ENCODE peak calls at places on chromosomes 6 and 20, in four cellular contexts. Q is colonic mucosa, B is stomach, W is testis. L is an unnamed sample.

GRCh38 chr20:40587038-40587437 is 102.0 kb downstream of the MAFB start:
- DNase-seq in Q (peak; percentile 38), B (no peak), W (no peak), L (no peak)

GRCh38 chr20:2618815-2619214 is 33.6 kb upstream of the NOP56 start:
- DNase-seq in Q (no peak), B (no peak), W (no peak), L (no peak)

GRCh38 chr6:113495521-113495920 is 361.6 kb upstream of the MARCKS start:
- DNase-seq in Q (no peak), B (no peak), W (no peak), L (no peak)

GRCh38 chr20:16520154-16520553 is 53.1 kb downstream of the KIF16B start:
- DNase-seq in Q (no peak), B (no peak), W (no peak), L (no peak)

GRCh38 chr6:99219788-99220187 is 129.7 kb downstream of the FAXC start:
- DNase-seq in Q (no peak), B (peak; percentile 70), W (no peak), L (no peak)

GRCh38 chr6:158405933-158406332 is 93.7 kb downstream of the TULP4 start:
- DNase-seq in Q (no peak), B (no peak), W (no peak), L (no peak)

GRCh38 chr6:55578537-55579363 is at the start of gene HMGCLL1:
- DNase-seq in Q (peak; percentile 26), B (no peak), W (peak; percentile 84), L (peak; percentile 49)

GRCh38 chr20:19775353-19776201 is 17.5 kb downstream of the RIN2 start:
- DNase-seq in Q (peak; percentile 76), B (peak; percentile 33), W (no peak), L (no peak)

GRCh38 chr20:58842276-58842675 is 8.4 kb downstream of the GNAS-AS1 start:
- DNase-seq in Q (no peak), B (no peak), W (no peak), L (no peak)

GRCh38 chr6:51959744-51960383 is 127.5 kb downstream of the PKHD1 start:
- DNase-seq in Q (peak; percentile 70), B (peak; percentile 82), W (peak; percentile 89), L (peak; percentile 31)

GRCh38 chr6:7143161-7143974 is 35.6 kb downstream of the RREB1 start:
- DNase-seq in Q (no peak), B (no peak), W (peak; percentile 63), L (peak; percentile 68)

GRCh38 chr6:150325093-150325772 is 43.6 kb upstream of the IYD start:
- DNase-seq in Q (no peak), B (peak; percentile 67), W (no peak), L (no peak)

DNA sequence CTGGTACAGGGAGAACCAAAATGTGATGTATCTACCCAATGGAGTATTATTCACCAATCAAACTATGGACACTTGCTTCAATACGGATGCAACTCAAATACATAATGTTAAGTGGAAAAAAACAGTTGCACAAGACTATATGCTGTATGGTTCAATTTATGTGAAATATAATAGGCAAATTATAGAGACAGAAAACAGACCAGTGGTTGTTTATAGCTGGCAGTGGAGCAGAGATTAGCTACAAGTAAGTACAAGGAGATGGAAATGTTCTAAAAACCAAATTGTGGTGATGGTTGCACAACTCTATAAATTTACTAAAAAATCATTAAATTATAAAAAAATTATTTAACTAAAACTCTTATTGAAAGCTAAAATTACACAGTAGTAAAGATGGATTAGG is 113.2 kb downstream of the PRDM1 start:
- DNase-seq in Q (no peak), B (no peak), W (no peak), L (no peak)
- H3K4me1 ChIP-seq in Q (no peaks in the 10 kb centered on the region), B (peaks cover 10% of the 10 kb centered on the region), W (no peaks in the 10 kb centered on the region), L (no peaks in the 10 kb centered on the region)

GRCh38 chr6:179340-179950 is 112.8 kb upstream of the DUSP22 start:
- DNase-seq in Q (peak; percentile 6), B (no peak), W (no peak), L (no peak)

GRCh38 chr6:178119-178518 is 114.2 kb upstream of the DUSP22 start:
- DNase-seq in Q (peak; percentile 7), B (no peak), W (no peak), L (no peak)

GRCh38 chr6:176766-177165 is 115.5 kb upstream of the DUSP22 start:
- DNase-seq in Q (no peak), B (no peak), W (no peak), L (no peak)

GRCh38 chr6:174036-174435 is 118.3 kb upstream of the DUSP22 start:
- DNase-seq in Q (no peak), B (no peak), W (no peak), L (no peak)

GRCh38 chr6:175680-176079 is 116.6 kb upstream of the DUSP22 start:
- DNase-seq in Q (no peak), B (no peak), W (no peak), L (no peak)
- H3K4me3 ChIP-seq in Q (no peak overlapping the region), B (no peak overlapping the region), W (no peak overlapping the region), L (no peak overlapping the region)

GRCh38 chr6:35148167-35148741 is 7.1 kb upstream of the TCP11 start:
- DNase-seq in Q (no peak), B (no peak), W (no peak), L (no peak)

GRCh38 chr6:35147101-35147885 is 6.2 kb upstream of the TCP11 start:
- DNase-seq in Q (no peak), B (no peak), W (no peak), L (no peak)

GRCh38 chr6:35142578-35142977 is 1.4 kb upstream of the TCP11 start:
- DNase-seq in Q (no peak), B (no peak), W (no peak), L (no peak)

GRCh38 chr6:35146453-35146852 is 5.3 kb upstream of the TCP11 start:
- DNase-seq in Q (peak; percentile 60), B (peak; percentile 73), W (peak; percentile 64), L (peak; percentile 41)

DNA sequence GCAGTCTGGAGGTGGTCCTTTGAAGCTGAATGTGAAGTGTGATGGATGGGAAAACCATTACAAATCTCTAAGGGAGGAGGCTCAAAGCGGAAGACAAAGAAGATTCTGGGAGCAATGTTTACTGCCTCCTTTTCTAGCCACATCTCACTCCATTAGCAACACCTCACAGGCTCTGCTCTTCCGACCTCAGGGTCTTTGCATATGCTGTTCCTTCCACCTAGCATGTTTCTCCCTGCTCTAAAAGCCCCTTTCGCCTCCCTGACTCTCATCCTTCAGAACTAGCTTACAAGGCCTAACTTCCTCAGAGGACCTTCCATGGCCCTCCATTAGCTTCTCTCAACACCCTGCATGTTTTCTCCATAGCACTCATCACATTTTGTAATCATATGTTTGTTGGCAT is 4.6 kb upstream of the TCP11 start:
- DNase-seq in Q (no peak), B (no peak), W (no peak), L (no peak)
- H3K27ac ChIP-seq in Q (no peak overlapping the region), B (no peak overlapping the region), W (no peak overlapping the region), L (no peak overlapping the region)

GRCh38 chr6:14092301-14092700 is 25.3 kb upstream of the CD83 start:
- DNase-seq in Q (no peak), B (no peak), W (no peak), L (no peak)

GRCh38 chr6:14095444-14095843 is 22.1 kb upstream of the CD83 start:
- DNase-seq in Q (no peak), B (no peak), W (no peak), L (no peak)

GRCh38 chr6:14094721-14095120 is 22.9 kb upstream of the CD83 start:
- DNase-seq in Q (no peak), B (no peak), W (no peak), L (no peak)

GRCh38 chr6:14091329-14091978 is 26.1 kb upstream of the CD83 start:
- DNase-seq in Q (no peak), B (no peak), W (no peak), L (no peak)

GRCh38 chr6:14092861-14093789 is 24.4 kb upstream of the CD83 start:
- DNase-seq in Q (no peak), B (no peak), W (no peak), L (no peak)
- H3K4me1 ChIP-seq in Q (no peaks in the 10 kb centered on the region), B (no peaks in the 10 kb centered on the region), W (no peaks in the 10 kb centered on the region), L (no peaks in the 10 kb centered on the region)

GRCh38 chr20:9839626-9840025 is 750 bp upstream of the PAK5 start:
- DNase-seq in Q (no peak), B (no peak), W (no peak), L (no peak)
- H3K4me3 ChIP-seq in Q (no peak overlapping the region), B (no peak overlapping the region), W (peak overlapping the region; percentile 58), L (no peak overlapping the region)